ENCODE peak calls at places on chromosomes 12 and 14, in six cellular contexts. S is K562, C is A549, Q is endothelial cell of umbilical vein, W is GM12878, Y is HepG2. E is an unnamed sample.

GRCh38 chr14:34075095-34075744 is 124.3 kb upstream of the EGLN3 start:
- DNase-seq in S (no peak), Q (no peak), W (no peak), C (no peak), Y (no peak), E (peak)

GRCh38 chr12:5433840-5434646 is 2.1 kb downstream of the NTF3 start:
- DNase-seq in W (no peak), Q (no peak), C (no peak), S (no peak), Y (no peak), E (no peak)

GRCh38 chr12:49041036-49041880 is 19.3 kb downstream of the KMT2D start:
- DNase-seq in W (no peak), S (no peak), C (no peak), Y (no peak), Q (no peak), E (no peak)

GRCh38 chr12:29544428-29545101 is 47.1 kb upstream of the OVCH1 start:
- DNase-seq in S (no peak), Q (peak), C (no peak), Y (no peak), W (no peak), E (no peak)

GRCh38 chr14:84435820-84436326 is 1094.1 kb upstream of the FLRT2 start:
- DNase-seq in W (no peak), Y (no peak), S (no peak), C (no peak), Q (no peak), E (no peak)

GRCh38 chr12:75892779-75893408 is 138.7 kb downstream of the PHLDA1 start:
- DNase-seq in Y (no peak), S (peak), Q (no peak), W (no peak), C (no peak), E (peak)

GRCh38 chr12:27472604-27473003 is 26.1 kb downstream of the SMCO2 start:
- DNase-seq in Q (no peak), C (no peak), W (no peak), Y (no peak), S (no peak), E (no peak)

GRCh38 chr12:110022980-110023633 is 23.9 kb downstream of the ANKRD13A start:
- DNase-seq in Q (no peak), W (no peak), Y (no peak), C (no peak), S (no peak), E (no peak)

GRCh38 chr14:60171690-60172089 is 6.5 kb upstream of the DHRS7 start:
- DNase-seq in C (no peak), Y (no peak), W (no peak), Q (no peak), S (no peak), E (no peak)

GRCh38 chr12:47802312-47802711 is 17.4 kb downstream of the HDAC7 start:
- DNase-seq in S (no peak), W (no peak), Q (no peak), C (no peak), Y (no peak), E (peak)
- TF ChIP-seq MYC in S (no peak), W (no peak), Q (no peak), C (no peak), Y (no peak), E (no peak)

DNA sequence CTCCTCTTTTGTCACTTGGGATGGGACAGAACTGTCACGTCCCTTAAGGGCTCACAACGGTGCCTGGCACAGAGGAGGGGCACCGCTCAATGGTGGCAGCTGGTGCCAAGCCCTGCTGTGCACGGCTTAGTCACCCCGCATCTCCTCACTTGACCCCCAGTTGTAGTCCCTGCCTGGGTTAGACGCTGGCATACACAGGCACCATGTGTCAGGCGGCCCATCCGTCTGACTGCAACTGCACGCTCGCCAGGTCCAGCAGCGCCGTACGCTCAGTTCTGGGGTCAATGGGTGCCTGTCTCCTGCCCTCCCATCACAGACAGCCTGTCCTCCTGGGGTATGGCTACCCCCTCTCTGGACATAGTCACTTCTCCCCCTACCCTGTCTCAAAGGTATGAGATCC is 1.6 kb upstream of the PACS2 start:
- DNase-seq in Y (no peak), W (no peak), S (no peak), C (no peak), Q (no peak), E (no peak)
- TF ChIP-seq MYC in Y (no peak), W (no peak), S (no peak), C (no peak), Q (no peak), E (no peak)

DNA sequence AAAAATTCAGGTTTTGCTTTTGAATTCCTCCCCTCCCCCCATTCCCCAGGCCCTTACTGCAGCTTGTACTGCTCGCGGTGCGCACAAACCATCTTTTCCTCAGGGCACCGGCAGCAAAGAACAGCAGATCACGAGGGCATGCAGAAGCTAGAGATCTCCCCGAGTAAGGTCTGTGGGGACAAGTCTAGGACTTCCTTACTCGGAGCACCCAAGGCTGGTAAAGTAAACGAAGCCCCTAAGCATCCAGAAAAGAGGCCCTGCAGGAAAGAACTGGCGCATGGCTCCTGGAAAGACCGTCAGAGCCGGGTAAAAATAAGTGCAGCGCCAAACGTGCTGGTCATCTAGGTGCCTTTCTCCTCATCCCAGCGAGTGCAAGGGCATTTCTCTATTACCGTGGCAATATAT is 709 bp downstream of the LDHB start:
- DNase-seq in C (peak), Y (no peak), Q (peak), S (peak), W (no peak), E (peak)
- TF ChIP-seq MYC in C (no peak), Y (no peak), Q (no peak), S (no peak), W (no peak), E (no peak)

GRCh38 chr12:70449758-70450341 is 83.8 kb downstream of the KCNMB4 start:
- DNase-seq in C (no peak), W (no peak), Q (no peak), Y (no peak), S (no peak), E (no peak)

GRCh38 chr12:70448371-70448770 is 82.3 kb downstream of the KCNMB4 start:
- DNase-seq in Y (no peak), Q (no peak), C (no peak), W (no peak), S (no peak), E (no peak)

GRCh38 chr12:70451528-70451927 is 85.4 kb downstream of the KCNMB4 start:
- DNase-seq in W (no peak), Q (no peak), S (no peak), Y (no peak), C (no peak), E (no peak)

GRCh38 chr12:70444903-70445302 is 78.8 kb downstream of the KCNMB4 start:
- DNase-seq in W (no peak), Y (no peak), Q (peak), C (no peak), S (no peak), E (no peak)

GRCh38 chr12:70449074-70449757 is 83.1 kb downstream of the KCNMB4 start:
- DNase-seq in Q (no peak), C (peak), W (no peak), Y (peak), S (no peak), E (no peak)
- TF ChIP-seq MYC in Q (no peak), C (no peak), W (no peak), Y (no peak), S (no peak), E (no peak)

DNA sequence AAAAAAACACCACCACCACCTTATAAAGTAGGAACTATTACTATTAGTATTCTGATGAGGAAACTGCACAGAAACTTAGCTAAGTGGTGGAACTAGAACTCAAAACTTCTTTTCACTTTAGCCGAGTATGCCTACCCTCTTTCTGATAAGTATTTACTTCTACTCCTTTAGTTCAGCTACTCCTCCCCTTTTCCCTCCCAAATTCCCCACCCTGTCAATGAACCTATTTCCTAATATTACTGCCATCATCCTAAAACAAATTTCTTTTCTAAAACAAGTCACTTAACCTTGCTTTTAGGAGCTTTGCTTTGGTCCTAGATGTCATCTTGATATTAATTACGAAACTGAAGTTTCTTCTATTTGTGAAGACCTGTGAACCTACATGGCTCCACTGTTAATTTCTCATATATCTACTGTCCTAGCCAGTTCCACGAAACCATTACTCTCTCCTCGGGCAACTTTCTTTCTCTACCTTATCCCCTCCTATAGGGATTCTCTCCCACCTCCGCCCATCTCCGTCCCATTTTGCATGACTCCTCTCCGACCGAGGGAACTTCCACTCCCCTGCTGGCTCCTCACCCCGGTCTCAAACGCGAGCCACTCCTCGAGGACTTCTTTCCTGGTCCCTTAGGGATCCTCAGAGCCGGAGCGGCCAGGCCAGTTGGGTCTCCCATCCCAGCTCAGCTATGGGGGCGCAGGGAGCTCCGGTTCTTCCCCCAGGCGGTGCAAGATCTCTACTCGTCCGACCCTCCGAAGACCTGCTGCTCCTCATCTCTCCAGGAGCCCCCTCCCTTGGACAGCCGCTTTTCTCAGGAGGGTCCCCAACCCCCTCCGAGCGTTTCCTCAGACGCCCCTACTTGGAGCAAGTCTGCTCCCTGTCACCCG is 1.1 kb downstream of the NUMB start:
- DNase-seq in Y (no peak), W (no peak), Q (peak), S (no peak), C (no peak), E (peak)
- TF ChIP-seq MYC in Y (no peak), W (no peak), Q (no peak), S (no peak), C (no peak), E (no peak)

DNA sequence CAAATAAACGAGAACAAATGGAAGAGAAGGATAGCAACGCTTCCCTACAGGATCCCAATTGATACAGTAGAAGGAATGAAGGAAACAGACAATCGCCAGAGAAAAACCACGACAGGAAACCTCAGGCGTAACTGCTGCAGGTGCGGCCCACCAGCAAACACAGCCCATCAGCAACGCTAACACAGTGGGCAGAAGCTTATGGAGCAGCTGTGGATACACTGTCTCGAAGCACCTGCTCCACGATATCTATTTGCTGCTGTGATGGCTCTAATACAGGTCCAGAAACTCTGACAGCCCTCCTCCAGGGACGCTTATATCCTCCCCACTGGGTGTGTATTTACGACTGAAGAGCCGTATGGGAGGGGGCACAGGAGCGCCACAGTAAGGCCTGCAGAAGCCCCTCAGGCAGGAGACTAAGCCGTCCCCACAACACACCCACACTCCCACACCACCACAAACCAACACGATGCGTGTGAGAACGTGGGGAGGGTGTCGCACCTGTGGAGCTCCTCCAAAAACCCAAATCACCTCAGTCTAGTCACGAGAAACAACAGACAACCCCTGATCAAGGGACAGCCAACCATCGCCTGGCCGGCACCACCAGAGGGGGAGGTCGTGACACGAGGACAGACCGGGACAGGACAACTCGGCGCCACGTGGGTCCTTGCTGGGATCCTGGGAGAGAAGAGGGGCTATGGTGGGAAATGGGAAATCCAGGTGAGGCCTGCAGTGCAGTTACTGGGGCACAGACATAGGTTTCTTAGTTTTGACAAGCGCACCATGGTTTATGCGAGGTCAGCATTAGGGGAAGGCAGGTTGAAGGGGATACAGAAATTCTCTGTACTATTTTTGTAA is 24.0 kb downstream of the POLE start:
- DNase-seq in W (no peak), S (no peak), Y (no peak), C (no peak), Q (no peak), E (no peak)
- TF ChIP-seq MYC in W (no peak), S (no peak), Y (no peak), C (no peak), Q (no peak), E (no peak)

GRCh38 chr14:82667006-82667405 is 1133.4 kb upstream of the SEL1L start:
- DNase-seq in Y (no peak), C (no peak), Q (no peak), S (no peak), W (no peak), E (no peak)

DNA sequence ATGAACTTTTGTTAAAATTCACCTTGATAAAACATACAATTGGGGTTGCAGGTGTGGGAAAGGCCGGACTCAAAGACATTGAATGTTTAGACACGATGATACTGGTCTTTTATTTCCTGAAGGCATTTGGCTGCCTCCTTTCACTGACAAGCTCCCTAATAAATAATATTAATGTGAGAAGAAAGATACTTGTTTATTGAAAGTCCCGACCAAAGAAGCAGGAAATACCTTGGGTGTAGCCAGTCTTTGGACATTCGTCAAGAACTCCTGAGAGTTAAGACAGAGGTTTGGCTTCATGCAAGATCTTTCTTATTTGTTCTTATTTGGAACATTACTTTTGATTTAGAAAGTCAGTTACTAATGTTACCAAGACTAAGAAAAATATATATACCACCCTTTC is 1133.8 kb upstream of the SEL1L start:
- DNase-seq in Q (no peak), W (no peak), Y (no peak), S (no peak), C (no peak), E (no peak)
- TF ChIP-seq MYC in Q (no peak), W (no peak), Y (no peak), S (no peak), C (no peak), E (no peak)

DNA sequence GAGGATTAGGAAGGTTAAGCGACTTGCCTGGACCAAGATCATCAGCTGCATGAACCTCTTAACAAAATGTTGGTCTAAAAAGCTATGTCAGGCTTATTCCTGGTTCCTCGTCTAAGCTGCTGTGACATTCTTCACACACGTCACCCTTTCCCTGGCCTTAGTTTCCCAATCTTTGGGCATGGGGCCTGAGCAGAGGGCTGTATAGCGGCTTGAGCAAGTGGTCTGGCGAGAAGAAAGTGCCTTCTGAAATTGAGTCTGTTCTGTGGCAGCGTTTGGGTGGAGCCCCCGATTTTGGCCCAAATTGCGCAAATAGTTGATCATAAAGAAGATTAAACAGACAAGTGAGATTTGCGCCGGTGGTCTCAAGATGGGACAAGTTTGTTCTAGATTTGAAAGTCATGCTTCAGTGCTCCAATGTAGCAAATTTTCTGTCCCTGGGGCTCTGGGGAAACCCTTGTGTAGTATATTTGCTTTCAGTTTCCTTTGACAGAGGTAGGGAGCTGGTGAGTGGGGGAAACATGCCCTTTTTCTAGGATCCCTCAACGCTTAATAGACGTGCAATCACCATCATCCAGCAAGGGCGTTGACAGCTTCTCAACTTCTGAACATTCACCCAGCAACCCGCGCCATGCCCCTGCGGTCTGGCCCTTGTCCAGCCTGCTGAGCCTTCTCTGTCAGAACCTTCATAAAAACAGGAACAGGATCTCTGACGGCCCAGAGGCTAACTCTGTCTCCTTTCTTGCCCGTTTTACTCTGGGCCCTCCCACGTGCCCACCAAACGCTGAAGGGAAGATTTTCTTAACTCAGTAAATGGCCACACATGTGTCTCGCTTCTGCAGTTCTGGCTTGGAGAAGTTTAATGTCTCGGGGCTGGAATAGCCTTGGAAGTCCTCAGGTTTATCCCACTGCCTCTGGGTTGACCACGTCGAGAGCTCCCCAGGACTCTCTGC is 58.4 kb upstream of the CCND2 start:
- DNase-seq in W (peak), C (no peak), S (peak), Q (no peak), Y (no peak), E (peak)
- TF ChIP-seq MYC in W (no peak), C (no peak), S (no peak), Q (no peak), Y (no peak), E (no peak)

E was measured in NB4.